ENCODE peak calls at places on chromosomes 13 and 19, in nine cellular contexts. N is GM23248, H is MM.1S, C is OCI-LY7, U is neural progenitor cell, T is HCT116, L is SK-N-SH, W is GM23338, Z is hepatocyte. F is an unnamed sample.
A peak's percentile ranks its signal among the peaks of the same experiment; 100 is the strongest.

GRCh38 chr13:49214917-49215376 is 5.2 kb upstream of the MLNR start:
- DNase-seq in N (peak; percentile 24), H (peak; percentile 54), C (peak; percentile 72), U (no peak), T (peak; percentile 19), L (no peak), W (peak; percentile 72), Z (no peak), F (peak; percentile 11)

GRCh38 chr19:1291761-1292418 is 6.2 kb downstream of the EFNA2 start:
- DNase-seq in N (peak; percentile 37), H (no peak), C (peak; percentile 13), U (no peak), T (no peak), L (no peak), W (no peak), Z (peak; percentile 65), F (no peak)

GRCh38 chr19:30566681-30567420 is 194.7 kb downstream of the ZNF536 start:
- DNase-seq in N (no peak), H (no peak), C (no peak), U (no peak), T (no peak), L (no peak), W (no peak), Z (no peak), F (no peak)

GRCh38 chr13:105569816-105570215 is 965.6 kb downstream of the EFNB2 start:
- DNase-seq in N (no peak), H (no peak), C (no peak), U (no peak), T (no peak), L (peak; percentile 12), W (no peak), Z (no peak), F (no peak)

GRCh38 chr13:113184568-113185440 is 23.7 kb downstream of the PCID2 start:
- DNase-seq in N (no peak), H (no peak), C (no peak), U (no peak), T (no peak), L (no peak), W (no peak), Z (no peak), F (no peak)

GRCh38 chr13:101454767-101455166 is 2.3 kb downstream of the ITGBL1 start:
- DNase-seq in N (peak; percentile 54), H (no peak), C (no peak), U (no peak), T (no peak), L (no peak), W (no peak), Z (no peak), F (peak; percentile 86)

GRCh38 chr19:7265963-7266362 is 28.3 kb downstream of the INSR start:
- DNase-seq in N (no peak), H (no peak), C (no peak), U (no peak), T (no peak), L (no peak), W (no peak), Z (no peak), F (no peak)

GRCh38 chr19:29303707-29304090 is 90.7 kb upstream of the UQCRFS1 start:
- DNase-seq in N (no peak), H (no peak), C (no peak), U (no peak), T (no peak), L (no peak), W (no peak), Z (no peak), F (no peak)

GRCh38 chr13:74406439-74406838 is 272.2 kb upstream of the KLF12 start:
- DNase-seq in N (peak; percentile 23), H (no peak), C (no peak), U (no peak), T (no peak), L (no peak), W (no peak), Z (no peak), F (no peak)

GRCh38 chr19:14432817-14433453 is at the start of gene PKN1:
- DNase-seq in N (peak; percentile 75), H (peak; percentile 62), C (peak; percentile 85), U (peak; percentile 91), T (no peak), L (peak; percentile 95), W (peak; percentile 88), Z (peak; percentile 84), F (peak; percentile 46)

GRCh38 chr13:96238861-96239260 is 149.0 kb downstream of the HS6ST3 start:
- DNase-seq in N (peak; percentile 12), H (no peak), C (no peak), U (no peak), T (no peak), L (no peak), W (no peak), Z (no peak), F (peak; percentile 47)

GRCh38 chr19:39038098-39038497 is 5.7 kb upstream of the FBXO27 start:
- DNase-seq in N (peak; percentile 75), H (no peak), C (no peak), U (peak; percentile 87), T (peak; percentile 37), L (peak; percentile 71), W (peak; percentile 89), Z (peak; percentile 74), F (peak; percentile 42)

GRCh38 chr19:6402834-6403608 is 10.1 kb upstream of the GTF2F1 start:
- DNase-seq in N (peak; percentile 69), H (no peak), C (no peak), U (peak; percentile 23), T (no peak), L (no peak), W (peak; percentile 25), Z (peak; percentile 68), F (no peak)

GRCh38 chr13:80011448-80012212 is 329.3 kb downstream of the SPRY2 start:
- DNase-seq in N (no peak), H (no peak), C (no peak), U (no peak), T (no peak), L (no peak), W (no peak), Z (no peak), F (no peak)

GRCh38 chr19:57570707-57571106 is 8.0 kb downstream of the ZNF416 start:
- DNase-seq in N (no peak), H (no peak), C (no peak), U (no peak), T (no peak), L (no peak), W (no peak), Z (no peak), F (no peak)

GRCh38 chr19:48006762-48007161 is 12.3 kb downstream of the ELSPBP1 start:
- DNase-seq in N (peak; percentile 4), H (no peak), C (peak; percentile 7), U (no peak), T (peak; percentile 32), L (no peak), W (peak; percentile 83), Z (no peak), F (no peak)

GRCh38 chr13:79270859-79271258 is 135.2 kb downstream of the RBM26 start:
- DNase-seq in N (no peak), H (no peak), C (no peak), U (no peak), T (no peak), L (no peak), W (no peak), Z (no peak), F (peak; percentile 53)

GRCh38 chr13:34993470-34993869 is 51.4 kb downstream of the NBEA start:
- DNase-seq in N (peak; percentile 11), H (no peak), C (no peak), U (no peak), T (no peak), L (no peak), W (no peak), Z (no peak), F (peak; percentile 61)

GRCh38 chr19:19866599-19867248 is 1.0 kb downstream of the ZNF253 start:
- DNase-seq in N (peak; percentile 20), H (peak; percentile 12), C (peak; percentile 84), U (peak; percentile 83), T (no peak), L (peak; percentile 52), W (peak; percentile 95), Z (peak; percentile 43), F (no peak)

GRCh38 chr13:29545988-29546387 is 49.5 kb downstream of the SLC7A1 start:
- DNase-seq in N (no peak), H (no peak), C (no peak), U (no peak), T (no peak), L (no peak), W (no peak), Z (no peak), F (no peak)
- H3K79me2 ChIP-seq in N (peaks cover 100% of the 10 kb centered on the region), H (peaks cover 67% of the 10 kb centered on the region), C (peaks cover 67% of the 10 kb centered on the region), U (peaks cover 45% of the 10 kb centered on the region), T (peaks cover 94% of the 10 kb centered on the region), L (peaks cover 96% of the 10 kb centered on the region), W (peaks cover 100% of the 10 kb centered on the region), Z (peaks cover 22% of the 10 kb centered on the region), F (peaks cover 51% of the 10 kb centered on the region)

GRCh38 chr19:50564229-50565105 is 3.8 kb downstream of the LRRC4B start:
- DNase-seq in N (no peak), H (no peak), C (no peak), U (no peak), T (no peak), L (no peak), W (no peak), Z (no peak), F (no peak)
- TF ChIP-seq EZH2phosphoT487 in N (no peak), H (no peak), C (no peak), U (no peak), T (no peak), L (no peak), W (no peak), Z (no peak), F (no peak)

DNA sequence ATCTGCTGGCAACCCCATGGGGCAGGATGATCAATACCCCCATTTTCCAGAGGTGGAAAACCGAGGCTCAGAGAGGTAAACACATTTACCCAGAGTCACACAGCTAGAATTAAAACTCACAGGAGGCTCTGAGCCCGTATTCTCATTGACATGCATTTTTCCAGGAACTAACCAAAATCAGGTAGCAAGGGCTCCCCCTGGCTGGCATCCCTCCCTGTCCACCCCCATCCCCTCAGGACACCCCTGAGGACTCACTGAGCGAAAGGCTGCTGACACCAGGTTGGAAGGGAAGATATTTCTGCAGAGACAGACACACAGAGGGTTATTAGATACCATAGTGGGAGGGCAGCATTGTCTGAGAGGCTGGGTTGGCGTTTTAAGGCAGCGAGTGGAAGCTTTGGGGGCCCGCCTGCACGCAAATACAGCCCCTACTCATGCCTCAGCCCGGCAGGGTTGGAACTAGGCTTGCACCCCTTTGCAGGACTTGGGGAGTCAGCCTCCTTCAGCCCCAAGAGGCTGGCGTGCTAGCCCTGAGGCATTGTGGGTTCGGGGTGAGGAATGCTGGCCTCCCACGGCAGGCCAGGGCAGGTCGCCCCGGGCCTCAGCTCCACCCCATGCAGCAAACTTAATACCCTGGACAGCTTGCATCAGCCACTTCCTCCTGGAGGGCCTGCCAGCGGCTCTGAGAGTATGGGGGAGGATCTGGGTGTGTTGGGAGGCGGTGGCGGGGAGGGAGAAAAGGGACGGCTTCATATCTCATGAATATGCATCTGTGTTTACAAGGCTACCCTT is 3.9 kb downstream of the SLC1A5 start:
- DNase-seq in N (peak; percentile 93), H (peak; percentile 87), C (peak; percentile 92), U (peak; percentile 74), T (peak; percentile 71), L (peak; percentile 64), W (peak; percentile 82), Z (peak; percentile 84), F (peak; percentile 80)
- H3K79me2 ChIP-seq in N (peaks cover 95% of the 10 kb centered on the region), H (peaks cover 77% of the 10 kb centered on the region), C (peaks cover 74% of the 10 kb centered on the region), U (peaks cover 72% of the 10 kb centered on the region), T (peaks cover 87% of the 10 kb centered on the region), L (peaks cover 75% of the 10 kb centered on the region), W (peaks cover 77% of the 10 kb centered on the region), Z (peaks cover 66% of the 10 kb centered on the region), F (peaks cover 61% of the 10 kb centered on the region)

DNA sequence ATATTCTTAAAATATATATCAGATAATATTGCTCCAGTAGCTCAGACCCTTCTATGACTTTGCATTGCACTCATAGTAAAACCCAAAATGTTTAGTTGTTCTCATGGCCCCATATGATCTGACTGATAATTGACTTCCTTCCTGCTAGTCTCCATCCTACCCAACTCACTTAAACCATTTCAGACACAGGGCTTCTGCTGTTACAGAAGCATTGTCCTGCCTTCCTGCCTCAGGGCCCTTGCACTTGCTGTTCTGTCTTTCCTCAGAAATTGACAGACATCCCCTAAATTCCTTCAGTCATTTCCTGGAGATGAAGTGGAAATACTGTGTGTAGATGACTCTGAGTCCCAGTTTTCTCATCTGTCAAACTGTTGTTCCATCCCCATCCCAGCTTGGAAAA is 19.7 kb downstream of the FBXL12 start:
- DNase-seq in N (no peak), H (no peak), C (no peak), U (no peak), T (no peak), L (no peak), W (no peak), Z (no peak), F (no peak)
- TF ChIP-seq EZH2phosphoT487 in N (no peak), H (no peak), C (no peak), U (no peak), T (no peak), L (no peak), W (no peak), Z (no peak), F (no peak)